ENCODE peak calls at places on chromosomes 5 and 9, in five cellular contexts. Z is PC-3, S is neuronal stem cell, M is HCT116, J is MM.1S. V is an unnamed sample.

GRCh38 chr9:126947529-126947928 is 32.9 kb downstream of the RALGPS1 start:
- DNase-seq in Z (peak), S (no peak), M (peak), J (peak), V (no peak)

GRCh38 chr9:108053555-108054061 is 564.0 kb upstream of the KLF4 start:
- DNase-seq in Z (no peak), S (no peak), M (no peak), J (no peak), V (no peak)

GRCh38 chr5:63398346-63398745 is 563.9 kb downstream of the HTR1A start:
- DNase-seq in Z (peak), S (no peak), M (no peak), J (no peak), V (no peak)

GRCh38 chr9:33263936-33264472 is 504 bp downstream of the BAG1 start:
- DNase-seq in Z (no peak), S (no peak), M (no peak), J (peak), V (peak)

GRCh38 chr5:31408814-31409213 is 123.1 kb downstream of the DROSHA start:
- DNase-seq in Z (peak), S (no peak), M (no peak), J (no peak), V (no peak)

GRCh38 chr5:64074533-64074932 is 91.1 kb upstream of the RNF180 start:
- DNase-seq in Z (peak), S (peak), M (no peak), J (peak), V (peak)

GRCh38 chr5:31680528-31680927 is 41.6 kb downstream of the PDZD2 start:
- DNase-seq in Z (no peak), S (no peak), M (no peak), J (no peak), V (no peak)

GRCh38 chr9:26975728-26976707 is 19.8 kb downstream of the IFT74 start:
- DNase-seq in Z (peak), S (peak), M (peak), J (no peak), V (no peak)

GRCh38 chr5:142748568-142749249 is 21.5 kb upstream of the ARHGAP26 start:
- DNase-seq in Z (peak), S (peak), M (no peak), J (peak), V (peak)

GRCh38 chr9:86788456-86788855 is 158.8 kb downstream of the GAS1 start:
- DNase-seq in Z (no peak), S (no peak), M (no peak), J (no peak), V (no peak)

GRCh38 chr9:79213417-79214125 is 358.2 kb upstream of the TLE4 start:
- DNase-seq in Z (no peak), S (no peak), M (no peak), J (no peak), V (no peak)

GRCh38 chr5:149410721-149411432 is 31.8 kb upstream of the IL17B start:
- DNase-seq in Z (no peak), S (no peak), M (no peak), J (no peak), V (no peak)

GRCh38 chr5:151498395-151499155 is 51.2 kb downstream of the SLC36A1 start:
- DNase-seq in Z (no peak), S (no peak), M (no peak), J (no peak), V (no peak)

GRCh38 chr5:643351-643801 is 31.2 kb downstream of the CEP72 start:
- DNase-seq in Z (no peak), S (no peak), M (no peak), J (no peak), V (no peak)

GRCh38 chr9:101566904-101567724 is 27.7 kb downstream of the PPP3R2 start:
- DNase-seq in Z (peak), S (no peak), M (peak), J (peak), V (peak)

GRCh38 chr5:79986260-79986659 is 4.8 kb downstream of the MTX3 start:
- DNase-seq in Z (no peak), S (no peak), M (no peak), J (no peak), V (no peak)
- H3K4me3 ChIP-seq in Z (no peak), S (no peak), M (no peak), J (no peak), V (no peak)

GRCh38 chr5:5014836-5015235 is 125.3 kb upstream of the ADAMTS16 start:
- DNase-seq in Z (peak), S (peak), M (no peak), J (no peak), V (no peak)
- H2AFZ ChIP-seq in Z (peak), S (no peak), M (no peak), J (no peak), V (no peak)

GRCh38 chr9:76219555-76220151 is 174.6 kb downstream of the RFK start:
- DNase-seq in Z (no peak), S (no peak), M (no peak), J (no peak), V (no peak)
- H3K4me3 ChIP-seq in Z (no peak), S (no peak), M (no peak), J (no peak), V (no peak)

DNA sequence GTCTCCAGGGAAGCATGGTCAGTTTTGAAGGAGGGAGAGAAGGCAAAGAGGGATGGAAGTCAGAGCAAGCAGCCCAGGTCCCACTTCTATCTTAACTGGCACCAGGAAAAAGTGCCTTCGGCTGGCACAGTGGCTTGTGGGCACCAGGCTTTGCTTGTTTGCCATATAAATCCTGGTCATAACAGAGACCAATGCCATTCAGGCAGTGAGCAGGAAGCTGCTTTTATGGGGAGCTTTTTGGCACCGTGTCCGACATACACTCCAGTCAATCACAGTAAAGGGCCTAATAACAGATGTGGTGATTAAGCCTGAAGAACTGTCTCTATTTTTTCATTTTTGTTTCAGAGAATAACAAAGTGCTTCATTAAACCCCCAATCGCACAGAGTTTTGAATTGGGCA is 21.5 kb downstream of the MEGF10 start:
- DNase-seq in Z (no peak), S (no peak), M (no peak), J (no peak), V (no peak)
- H2AFZ ChIP-seq in Z (no peak), S (no peak), M (no peak), J (no peak), V (no peak)

DNA sequence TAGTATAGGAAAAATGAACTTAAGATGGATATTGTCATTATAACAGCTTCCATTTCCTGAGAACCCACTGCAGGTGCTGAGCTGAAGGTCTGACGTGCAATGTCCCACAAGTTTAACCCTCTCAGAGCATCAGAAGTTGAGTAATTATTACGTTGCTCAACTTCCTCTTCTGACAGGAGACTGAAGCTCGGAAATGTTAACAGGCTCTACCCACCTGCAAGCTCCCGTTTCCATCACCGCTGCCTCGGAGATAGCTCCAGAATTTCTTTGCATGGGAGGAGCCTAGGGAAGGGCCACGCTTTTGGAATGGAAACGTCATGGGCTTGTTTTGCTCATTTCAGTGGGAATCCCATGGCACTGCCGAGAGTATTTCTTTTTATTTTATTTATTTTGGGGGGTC is 1.0 kb upstream of the NTMT1 start:
- DNase-seq in Z (no peak), S (no peak), M (no peak), J (no peak), V (no peak)
- H3K4me3 ChIP-seq in Z (no peak), S (no peak), M (no peak), J (no peak), V (no peak)

GRCh38 chr5:137563301-137563645 is 64.1 kb upstream of the SPOCK1 start:
- DNase-seq in Z (no peak), S (no peak), M (no peak), J (no peak), V (no peak)
- H2AFZ ChIP-seq in Z (no peak), S (no peak), M (no peak), J (no peak), V (no peak)

GRCh38 chr9:17907780-17908513 is 329.1 kb downstream of the SH3GL2 start:
- DNase-seq in Z (no peak), S (no peak), M (no peak), J (no peak), V (no peak)
- H3K4me3 ChIP-seq in Z (no peak), S (no peak), M (no peak), J (no peak), V (no peak)

V was measured in DND-41.